ENCODE peak calls at places on chromosomes 5 and 9, in seven cellular contexts. O, H, E, T, M, P and G are unnamed samples.

GRCh38 chr9:87711857-87712800 is 13.8 kb upstream of the CTSL start:
- DNase-seq in P (no peak), T (peak; percentile 67), M (no peak), H (peak; percentile 87), O (no peak), E (no peak), G (no peak)

GRCh38 chr5:82413302-82414042 is 135.3 kb upstream of the RPS23 start:
- DNase-seq in T (peak; percentile 85), O (no peak), M (no peak), E (no peak), P (no peak), H (peak; percentile 75), G (no peak)

GRCh38 chr5:19771174-19771835 is 216.7 kb downstream of the CDH18 start:
- DNase-seq in H (peak; percentile 41), E (no peak), M (no peak), T (no peak), O (no peak), P (no peak), G (no peak)

GRCh38 chr5:72065751-72066255 is 41.5 kb upstream of the MAP1B start:
- DNase-seq in M (no peak), P (no peak), O (no peak), T (peak; percentile 10), E (no peak), H (peak; percentile 68), G (no peak)

GRCh38 chr5:76402251-76402879 is 720 bp upstream of the IQGAP2 start:
- DNase-seq in O (peak; percentile 54), E (peak; percentile 49), H (no peak), T (no peak), M (peak; percentile 51), P (no peak), G (peak; percentile 85)

GRCh38 chr5:3948838-3949237 is 353.2 kb downstream of the IRX1 start:
- DNase-seq in M (no peak), O (no peak), E (no peak), H (no peak), P (no peak), T (no peak), G (no peak)

GRCh38 chr9:129640871-129641750 is 840 bp downstream of the ASB6 start:
- DNase-seq in O (no peak), T (no peak), H (peak; percentile 17), E (no peak), P (no peak), M (no peak), G (no peak)

GRCh38 chr9:118577121-118577520 is 792.1 kb downstream of the BRINP1 start:
- DNase-seq in E (no peak), O (no peak), P (no peak), H (peak; percentile 58), T (peak; percentile 28), M (no peak), G (no peak)

GRCh38 chr9:130965680-130966079 is 26.6 kb upstream of the FIBCD1 start:
- DNase-seq in E (no peak), O (no peak), H (no peak), P (no peak), T (no peak), M (no peak), G (no peak)

GRCh38 chr5:169701910-169702451 is 64.9 kb downstream of the DOCK2 start:
- DNase-seq in M (no peak), H (peak; percentile 57), O (no peak), E (no peak), P (no peak), T (peak; percentile 17), G (no peak)

GRCh38 chr9:81076131-81076530 is 613.2 kb downstream of the TLE1 start:
- DNase-seq in T (no peak), P (no peak), M (no peak), O (no peak), E (no peak), H (no peak), G (no peak)

GRCh38 chr9:18606281-18606680 is 132.3 kb downstream of the ADAMTSL1 start:
- DNase-seq in H (peak; percentile 15), M (no peak), E (no peak), P (no peak), O (no peak), T (no peak), G (no peak)

GRCh38 chr5:76849767-76850291 is at the start of gene S100Z:
- DNase-seq in T (no peak), E (no peak), H (no peak), P (no peak), O (peak; percentile 16), M (no peak), G (no peak)

GRCh38 chr9:127583605-127584053 is 28.4 kb upstream of the STXBP1 start:
- DNase-seq in O (no peak), E (no peak), H (peak; percentile 66), P (no peak), T (no peak), M (no peak), G (no peak)